ENCODE peak calls at places on chromosomes 4 and X, in four cellular contexts. Z, G, F and U are unnamed samples.

GRCh38 chrX:87409113-87409841 is 108.3 kb upstream of the KLHL4 start:
- ATAC-seq in Z (no peak), G (peak), F (no peak), U (peak)

GRCh38 chrX:39205467-39205866 is 404.2 kb downstream of the MID1IP1 start:
- ATAC-seq in Z (no peak), G (no peak), F (no peak), U (no peak)

GRCh38 chr4:124804584-124804983 is 92.1 kb upstream of the ANKRD50 start:
- ATAC-seq in Z (no peak), G (no peak), F (no peak), U (peak)

GRCh38 chrX:129697204-129697829 is 41.5 kb upstream of the XPNPEP2 start:
- ATAC-seq in Z (no peak), G (no peak), F (no peak), U (no peak)

GRCh38 chr4:169341490-169341889 is 70.7 kb upstream of the SH3RF1 start:
- ATAC-seq in Z (no peak), G (no peak), F (no peak), U (no peak)

GRCh38 chr4:6402566-6403399 is 69.6 kb downstream of the PPP2R2C start:
- ATAC-seq in Z (no peak), G (no peak), F (no peak), U (no peak)

GRCh38 chrX:40496728-40497127 is 84.0 kb upstream of the ATP6AP2 start:
- ATAC-seq in Z (no peak), G (no peak), F (no peak), U (peak)

GRCh38 chr4:89316931-89317366 is 9.3 kb upstream of the GPRIN3 start:
- ATAC-seq in Z (peak), G (peak), F (peak), U (no peak)

GRCh38 chrX:119828446-119828845 is 24.3 kb downstream of the UPF3B start:
- ATAC-seq in Z (no peak), G (no peak), F (no peak), U (no peak)

GRCh38 chrX:12060489-12061260 is 77.6 kb upstream of the FRMPD4 start:
- ATAC-seq in Z (no peak), G (no peak), F (no peak), U (no peak)

GRCh38 chr4:15378493-15378892 is 49.3 kb upstream of the C1QTNF7 start:
- ATAC-seq in Z (no peak), G (no peak), F (no peak), U (no peak)

GRCh38 chr4:8004066-8004465 is 64.4 kb upstream of the AFAP1 start:
- ATAC-seq in Z (no peak), G (no peak), F (no peak), U (no peak)

GRCh38 chrX:135384161-135384836 is 37.4 kb upstream of the SMIM10L2A start:
- ATAC-seq in Z (peak), G (no peak), F (peak), U (no peak)

GRCh38 chr4:170089274-170089742 is 448 bp downstream of the AADAT start:
- ATAC-seq in Z (peak), G (peak), F (no peak), U (peak)

GRCh38 chrX:261167-261857 is 19.9 kb upstream of the PLCXD1 start:
- ATAC-seq in Z (peak), G (no peak), F (no peak), U (no peak)

GRCh38 chr4:145881991-145882390 is 56.6 kb downstream of the ZNF827 start:
- ATAC-seq in Z (peak), G (peak), F (no peak), U (no peak)